ENCODE peak calls at places on chromosomes 6 and 20, in four cellular contexts. U, V, T and M are unnamed samples.

GRCh38 chr20:32830437-32830836 is 10.7 kb downstream of the MAPRE1 start:
- DNase-seq in U (no peak), V (no peak), T (no peak), M (no peak)

GRCh38 chr6:79157961-79158644 is 76.4 kb downstream of the HMGN3 start:
- DNase-seq in V (no peak), U (no peak), T (no peak), M (no peak)

GRCh38 chr6:53811082-53811481 is 16.3 kb downstream of the LRRC1 start:
- DNase-seq in T (no peak), U (no peak), V (no peak), M (no peak)

GRCh38 chr20:25177890-25178321 is 17.6 kb upstream of the ENTPD6 start:
- DNase-seq in V (no peak), U (no peak), T (no peak), M (no peak)

GRCh38 chr6:22530506-22530905 is 38.9 kb upstream of the HDGFL1 start:
- DNase-seq in T (no peak), U (no peak), V (no peak), M (no peak)

GRCh38 chr6:84606860-84607259 is 157.5 kb downstream of the TBX18 start:
- DNase-seq in U (no peak), T (no peak), V (no peak), M (no peak)

GRCh38 chr20:5127204-5127858 is 523 bp downstream of the CDS2 start:
- DNase-seq in T (peak; percentile 40), V (peak; percentile 56), U (peak; percentile 3), M (no peak)

GRCh38 chr20:58198384-58198783 is 30.1 kb downstream of the ANKRD60 start:
- DNase-seq in V (no peak), T (no peak), U (no peak), M (no peak)

GRCh38 chr6:25366785-25367657 is 87.8 kb downstream of the CARMIL1 start:
- DNase-seq in U (no peak), V (no peak), T (no peak), M (no peak)